ENCODE peak calls at places on chromosomes 4 and X, in nine cellular contexts. L is GM12878, J is uterus, X is IMR-90, C is stomach, H is HCT116, P is sigmoid colon, R is transverse colon, A is breast epithelium. U is an unnamed sample.

GRCh38 chr4:97665553-97665952 is 477.7 kb downstream of the STPG2 start:
- DNase-seq in H (no peak), A (no peak), P (no peak), J (no peak), R (no peak), L (no peak), X (no peak), C (no peak), U (no peak)

GRCh38 chr4:186775867-186776266 is 52.2 kb upstream of the FAT1 start:
- DNase-seq in P (no peak), A (no peak), X (peak; percentile 44), H (no peak), L (no peak), J (no peak), C (no peak), R (no peak), U (no peak)

GRCh38 chrX:6782831-6783230 is 247.9 kb upstream of the VCX3A start:
- DNase-seq in R (no peak), L (no peak), X (no peak), J (no peak), P (no peak), H (no peak), C (no peak), A (no peak), U (no peak)

GRCh38 chrX:147494365-147494764 is 417.4 kb upstream of the FMR1 start:
- DNase-seq in J (no peak), R (no peak), H (no peak), P (no peak), A (no peak), X (no peak), C (no peak), L (no peak), U (no peak)

GRCh38 chr4:152278505-152279301 is 257.2 kb downstream of the FBXW7 start:
- DNase-seq in C (peak; percentile 51), X (no peak), P (no peak), R (peak; percentile 39), H (no peak), J (no peak), A (no peak), L (peak; percentile 71), U (no peak)

GRCh38 chrX:34467437-34467836 is 189.6 kb downstream of the TMEM47 start:
- DNase-seq in P (no peak), A (no peak), C (no peak), H (no peak), X (no peak), R (no peak), L (no peak), J (no peak), U (no peak)

GRCh38 chr4:129358571-129358970 is 262.6 kb downstream of the C4orf33 start:
- DNase-seq in A (no peak), R (no peak), J (no peak), H (peak; percentile 26), C (no peak), P (no peak), X (peak; percentile 40), L (no peak), U (no peak)

GRCh38 chrX:139930923-139931645 is 1.8 kb downstream of the ATP11C start:
- DNase-seq in X (no peak), L (no peak), P (peak; percentile 63), C (no peak), H (no peak), A (no peak), J (no peak), R (peak; percentile 24), U (no peak)

GRCh38 chr4:151430737-151431457 is 21.9 kb downstream of the FHIP1A start:
- DNase-seq in A (no peak), R (no peak), X (no peak), H (no peak), L (no peak), P (no peak), J (no peak), C (no peak), U (no peak)

DNA sequence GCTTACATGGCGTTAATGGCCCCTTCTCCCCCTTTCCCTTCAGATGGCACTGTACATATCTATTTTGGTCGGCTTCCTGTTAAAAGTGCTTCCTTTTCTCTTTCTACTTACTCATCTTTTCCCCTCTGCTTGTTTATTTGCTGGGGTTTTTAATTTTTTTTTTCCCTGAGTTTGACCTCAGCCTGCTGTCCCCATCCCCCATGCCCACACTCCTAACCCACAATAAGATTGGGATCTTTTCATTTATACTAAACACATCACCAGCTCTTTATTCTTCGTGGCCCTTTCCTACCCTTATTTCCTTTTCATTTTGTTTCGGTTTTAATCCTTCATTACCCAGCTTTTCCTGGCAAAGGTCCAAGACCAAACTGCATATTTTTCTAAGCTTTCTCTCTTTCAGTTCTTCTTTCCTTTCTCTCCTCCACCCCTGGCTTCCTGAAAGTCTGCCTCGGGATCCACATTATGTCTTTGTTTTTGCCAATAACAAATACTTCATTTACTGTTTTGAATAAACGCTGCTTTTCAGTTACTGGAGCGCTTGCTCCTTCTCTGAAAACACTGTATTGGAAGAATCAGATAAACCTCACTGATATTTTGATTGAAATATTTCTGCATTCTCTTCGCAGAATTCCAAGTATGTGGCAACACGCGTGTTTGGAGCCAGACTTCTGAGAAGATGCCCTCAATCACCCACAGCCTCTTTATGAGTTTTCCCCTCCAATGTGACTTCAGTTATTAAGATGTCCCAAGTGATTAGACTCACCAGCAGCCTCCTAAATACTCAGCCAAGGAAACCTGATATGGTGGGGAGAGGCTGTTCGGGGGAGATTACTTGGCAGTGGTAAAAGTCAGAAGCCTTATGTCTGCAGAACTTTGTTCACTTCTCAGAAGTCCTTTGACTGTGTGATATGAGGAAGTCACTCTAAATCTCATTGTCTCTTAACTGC is 151.8 kb upstream of the USP9X start:
- DNase-seq in C (no peak), J (no peak), P (no peak), A (no peak), H (no peak), L (peak; percentile 31), R (no peak), X (peak; percentile 65), U (no peak)
- H3K4me1 ChIP-seq in C (no peaks in the 10 kb centered on the region), J (no peaks in the 10 kb centered on the region), P (no peaks in the 10 kb centered on the region), A (no peaks in the 10 kb centered on the region), H (no peaks in the 10 kb centered on the region), L (peaks cover 6% of the 10 kb centered on the region), R (no peaks in the 10 kb centered on the region), X (peaks cover 2% of the 10 kb centered on the region), U (no peaks in the 10 kb centered on the region)

GRCh38 chr4:82376109-82376508 is 2.3 kb upstream of the HNRNPD start:
- DNase-seq in C (no peak), P (no peak), L (no peak), X (no peak), A (no peak), J (no peak), R (no peak), H (no peak), U (no peak)

GRCh38 chr4:82372502-82372873 is 1.3 kb downstream of the HNRNPD start:
- DNase-seq in A (peak; percentile 30), H (no peak), X (peak; percentile 22), J (no peak), L (no peak), R (peak; percentile 55), P (peak; percentile 68), C (peak; percentile 43), U (peak; percentile 38)

GRCh38 chr4:82371398-82371972 is 2.3 kb downstream of the HNRNPD start:
- DNase-seq in C (no peak), A (no peak), R (no peak), L (no peak), X (peak; percentile 18), P (no peak), H (no peak), J (no peak), U (no peak)

GRCh38 chr4:82373816-82374740 is at the start of gene HNRNPD:
- DNase-seq in R (peak; percentile 98), A (peak; percentile 98), P (peak; percentile 100), L (peak; percentile 97), H (peak; percentile 100), J (peak; percentile 99), C (peak; percentile 97), X (peak; percentile 100), U (peak; percentile 99)

DNA sequence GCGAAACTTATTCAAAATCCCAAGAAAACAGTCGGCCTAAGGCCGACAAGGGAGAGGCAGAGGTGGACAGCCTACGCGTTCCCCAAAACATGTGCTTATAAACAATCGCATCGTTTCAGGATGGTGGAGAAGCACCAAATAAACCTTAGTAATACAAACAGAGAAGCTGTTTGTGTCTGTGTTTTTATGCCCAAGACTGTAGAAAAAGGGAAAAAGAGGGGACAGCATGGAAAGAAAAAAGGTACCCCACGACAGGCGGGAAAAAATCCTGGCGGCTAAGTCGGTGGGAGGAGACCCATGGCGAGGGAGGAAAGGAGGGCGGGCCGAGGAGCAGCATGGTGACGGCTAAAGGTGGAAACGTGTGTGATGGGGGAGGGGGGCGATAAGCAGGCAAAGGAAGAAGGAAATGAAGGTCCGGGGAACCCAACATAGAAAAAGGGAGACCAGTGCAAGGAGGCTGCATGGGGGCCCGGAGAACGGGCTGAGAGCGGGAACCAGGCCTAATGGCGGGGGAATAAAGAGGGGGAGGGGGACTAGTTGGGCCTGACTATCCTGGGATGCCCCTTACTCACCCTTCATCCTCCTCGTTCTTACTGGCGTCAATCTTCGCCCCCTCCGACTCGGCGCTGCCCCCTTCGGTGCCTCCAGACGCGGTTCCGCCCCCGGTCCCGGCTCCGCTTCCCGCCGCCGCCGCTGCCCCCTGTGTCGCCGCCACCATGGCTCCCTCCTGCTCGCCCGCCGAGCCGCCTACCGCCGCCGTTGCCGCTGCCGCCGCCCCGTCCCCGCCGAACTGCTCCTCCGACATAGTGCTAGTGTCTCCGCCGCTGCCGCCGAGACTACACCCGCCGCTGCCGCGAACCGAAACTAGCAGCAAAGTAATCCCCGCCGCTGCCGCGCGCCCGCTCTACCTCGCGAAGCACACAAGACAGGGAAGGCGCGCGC is 646 bp downstream of the HNRNPD start:
- DNase-seq in P (peak; percentile 88), R (peak; percentile 85), X (peak; percentile 57), J (peak; percentile 72), H (peak; percentile 67), L (peak; percentile 32), C (peak; percentile 82), A (peak; percentile 72), U (peak; percentile 82)
- TF ChIP-seq POLR2A in P (no peak), R (no peak), X (peak; percentile 72), J (no peak), H (peak; percentile 28), L (no peak), C (no peak), A (no peak), U (no peak)

DNA sequence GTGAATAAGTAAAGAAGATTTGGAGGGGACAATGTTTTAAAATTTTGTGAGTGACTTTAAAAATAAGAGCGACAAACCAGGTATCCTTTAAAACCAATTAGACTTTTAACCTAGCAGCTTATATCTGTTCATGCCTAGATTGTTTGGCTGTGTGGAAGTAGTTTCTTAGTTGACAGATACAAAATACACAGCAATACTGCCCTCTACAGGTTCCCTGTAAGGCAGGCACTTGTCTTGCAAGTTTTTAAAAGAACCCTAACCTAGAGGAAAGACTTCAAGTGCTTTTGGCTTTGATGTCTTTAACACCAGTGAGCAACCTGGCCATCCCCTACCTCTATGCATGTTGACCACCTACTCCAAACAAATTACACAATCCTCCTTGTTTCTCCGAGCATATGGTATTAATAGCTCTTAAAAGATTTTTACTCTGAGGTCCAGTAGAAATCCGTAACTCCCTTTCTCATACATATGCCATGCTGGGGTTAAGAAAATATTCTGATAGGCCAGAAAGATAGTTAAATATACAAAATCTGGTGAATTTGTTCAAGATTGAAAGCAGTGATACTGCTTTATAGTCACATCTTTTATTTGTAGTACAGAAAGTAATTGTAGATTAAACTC is 273.0 kb downstream of the ARHGAP24 start:
- DNase-seq in R (peak; percentile 15), C (no peak), J (peak; percentile 31), H (peak; percentile 73), L (no peak), A (no peak), P (no peak), X (peak; percentile 83), U (peak; percentile 37)
- H3K27ac ChIP-seq in R (no peak overlapping the region), C (no peak overlapping the region), J (no peak overlapping the region), H (no peak overlapping the region), L (no peak overlapping the region), A (no peak overlapping the region), P (no peak overlapping the region), X (no peak overlapping the region), U (no peak overlapping the region)

GRCh38 chrX:108437354-108437753 is 868 bp downstream of the COL4A6 start:
- DNase-seq in J (no peak), A (no peak), H (no peak), P (no peak), X (no peak), C (no peak), R (no peak), L (no peak), U (no peak)
- H3K4me1 ChIP-seq in J (no peaks in the 10 kb centered on the region), A (no peaks in the 10 kb centered on the region), H (no peaks in the 10 kb centered on the region), P (no peaks in the 10 kb centered on the region), X (no peaks in the 10 kb centered on the region), C (no peaks in the 10 kb centered on the region), R (no peaks in the 10 kb centered on the region), L (no peaks in the 10 kb centered on the region), U (no peaks in the 10 kb centered on the region)